ENCODE peak calls at places on chromosomes 3 and 15, in four cellular contexts. Z is CD4-positive, CD25-positive, alpha-beta regulatory T cell; U is thyroid gland; J is CD4-positive, alpha-beta T cell. W is an unnamed sample.

GRCh38 chr3:46947981-46948791 is 28.4 kb downstream of the CCDC12 start:
- DNase-seq in Z (peak; percentile 38), U (peak; percentile 52), J (peak; percentile 63), W (peak; percentile 73)

GRCh38 chr3:108513961-108514360 is 3.6 kb upstream of the MYH15 start:
- DNase-seq in Z (no peak), U (no peak), J (no peak), W (no peak)

GRCh38 chr15:40011303-40011702 is 27.7 kb downstream of the SRP14 start:
- DNase-seq in Z (no peak), U (no peak), J (no peak), W (no peak)

GRCh38 chr3:132135628-132136333 is 101.0 kb upstream of the CPNE4 start:
- DNase-seq in Z (no peak), U (no peak), J (no peak), W (no peak)

GRCh38 chr3:170751083-170751893 is 118.7 kb downstream of the RPL22L1 start:
- DNase-seq in Z (no peak), U (peak; percentile 76), J (no peak), W (no peak)

GRCh38 chr15:91965501-91966180 is 112.1 kb downstream of the SLCO3A1 start:
- DNase-seq in Z (no peak), U (peak; percentile 39), J (no peak), W (no peak)

GRCh38 chr15:71302861-71303410 is 187.7 kb downstream of the THSD4 start:
- DNase-seq in Z (no peak), U (peak; percentile 94), J (no peak), W (no peak)

GRCh38 chr15:40242671-40243070 is 3.8 kb downstream of the PAK6 start:
- DNase-seq in Z (no peak), U (no peak), J (peak; percentile 20), W (no peak)

GRCh38 chr15:57921371-57921770 is 144.1 kb downstream of the ALDH1A2 start:
- DNase-seq in Z (no peak), U (no peak), J (no peak), W (no peak)

GRCh38 chr15:57019496-57020160 is 101.2 kb downstream of the TCF12 start:
- DNase-seq in Z (no peak), U (no peak), J (no peak), W (no peak)

GRCh38 chr15:70752142-70752754 is 11.1 kb downstream of the UACA start:
- DNase-seq in Z (peak; percentile 14), U (peak; percentile 22), J (no peak), W (peak; percentile 7)

GRCh38 chr3:74532446-74532845 is 82.0 kb downstream of the CNTN3 start:
- DNase-seq in Z (no peak), U (no peak), J (no peak), W (no peak)

GRCh38 chr3:192901435-192901834 is 16.2 kb downstream of the MB21D2 start:
- DNase-seq in Z (no peak), U (no peak), J (no peak), W (no peak)

GRCh38 chr3:123282461-123282860 is 80.7 kb downstream of the SEC22A start:
- DNase-seq in Z (no peak), U (no peak), J (no peak), W (no peak)

GRCh38 chr3:23288286-23288685 is 85.2 kb downstream of the UBE2E2 start:
- DNase-seq in Z (no peak), U (no peak), J (no peak), W (no peak)

GRCh38 chr15:70589221-70589620 is 174.1 kb downstream of the UACA start:
- DNase-seq in Z (no peak), U (no peak), J (no peak), W (no peak)

GRCh38 chr3:119279844-119280243 is 14.3 kb upstream of the ARHGAP31 start:
- DNase-seq in Z (no peak), U (no peak), J (no peak), W (no peak)

GRCh38 chr3:11953778-11954177 is 50.4 kb upstream of the SYN2 start:
- DNase-seq in Z (no peak), U (no peak), J (no peak), W (no peak)

GRCh38 chr3:113043686-113044085 is 52.9 kb downstream of the GTPBP8 start:
- DNase-seq in Z (no peak), U (no peak), J (no peak), W (no peak)

GRCh38 chr3:133383175-133383574 is 16.7 kb upstream of the BFSP2 start:
- DNase-seq in Z (no peak), U (no peak), J (no peak), W (no peak)

GRCh38 chr15:33358303-33358702 is 47.5 kb downstream of the RYR3 start:
- DNase-seq in Z (no peak), U (no peak), J (no peak), W (no peak)

GRCh38 chr3:43814461-43814860 is 123.7 kb downstream of the ABHD5 start:
- DNase-seq in Z (no peak), U (no peak), J (no peak), W (no peak)

GRCh38 chr3:161475905-161476304 is 20.7 kb upstream of the OTOL1 start:
- DNase-seq in Z (no peak), U (no peak), J (no peak), W (no peak)

GRCh38 chr3:34449305-34449704 is 650.9 kb downstream of the PDCD6IP start:
- DNase-seq in Z (no peak), U (no peak), J (no peak), W (no peak)
- H3K9me3 ChIP-seq in Z (no peaks in the 10 kb centered on the region), U (no peaks in the 10 kb centered on the region), J (no peaks in the 10 kb centered on the region), W (no peaks in the 10 kb centered on the region)

DNA sequence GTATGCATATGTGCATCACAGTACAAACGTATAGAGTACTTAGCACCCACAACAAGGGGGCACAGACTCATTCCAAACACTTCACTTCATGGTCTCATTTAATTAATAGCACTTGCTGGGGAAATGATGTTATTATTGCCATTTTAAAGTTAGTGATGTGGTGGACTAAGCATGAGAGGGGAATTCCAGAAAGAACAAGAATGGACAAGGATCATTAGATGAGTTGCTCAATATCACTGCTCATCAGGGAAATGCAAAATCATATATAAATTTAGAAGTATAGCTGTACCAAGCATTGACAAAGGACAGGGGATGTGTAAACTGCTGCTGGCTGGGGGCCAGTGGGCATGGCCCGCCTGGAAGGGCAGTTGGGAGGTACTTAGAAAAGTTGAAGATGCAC is 14.7 kb downstream of the PRR20G start:
- DNase-seq in Z (no peak), U (no peak), J (no peak), W (no peak)
- H3K9me3 ChIP-seq in Z (peaks cover 9% of the 10 kb centered on the region), U (no peaks in the 10 kb centered on the region), J (peaks cover 17% of the 10 kb centered on the region), W (peaks cover 4% of the 10 kb centered on the region)

DNA sequence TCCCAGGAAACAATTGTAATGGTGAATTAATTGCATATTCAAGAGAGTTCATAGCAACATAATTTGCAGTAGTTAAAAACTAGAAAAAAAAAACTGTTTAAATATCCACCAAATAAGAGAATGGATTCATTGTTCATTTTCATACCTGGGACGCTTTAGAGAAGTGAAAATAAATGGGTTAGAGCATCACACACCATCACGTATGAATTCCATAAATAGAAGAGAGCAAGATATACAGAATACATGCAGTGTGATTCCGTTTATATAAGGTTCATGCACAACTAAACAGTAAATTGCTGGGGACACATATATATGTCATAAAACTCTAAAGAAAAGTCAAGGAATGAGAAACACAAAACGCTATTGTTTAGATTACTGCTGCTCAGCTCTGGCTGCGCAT is 577.0 kb upstream of the KCNMB2 start:
- DNase-seq in Z (no peak), U (no peak), J (no peak), W (no peak)
- H3K9me3 ChIP-seq in Z (no peaks in the 10 kb centered on the region), U (no peaks in the 10 kb centered on the region), J (no peaks in the 10 kb centered on the region), W (no peaks in the 10 kb centered on the region)

GRCh38 chr3:184593201-184593922 is 31.8 kb downstream of the EPHB3 start:
- DNase-seq in Z (no peak), U (no peak), J (no peak), W (no peak)
- H3K9me3 ChIP-seq in Z (no peaks in the 10 kb centered on the region), U (no peaks in the 10 kb centered on the region), J (no peaks in the 10 kb centered on the region), W (no peaks in the 10 kb centered on the region)

GRCh38 chr3:52839892-52840545 is 5.2 kb upstream of the MUSTN1 start:
- DNase-seq in Z (no peak), U (no peak), J (no peak), W (no peak)
- H3K9me3 ChIP-seq in Z (no peaks in the 10 kb centered on the region), U (no peaks in the 10 kb centered on the region), J (no peaks in the 10 kb centered on the region), W (no peaks in the 10 kb centered on the region)

DNA sequence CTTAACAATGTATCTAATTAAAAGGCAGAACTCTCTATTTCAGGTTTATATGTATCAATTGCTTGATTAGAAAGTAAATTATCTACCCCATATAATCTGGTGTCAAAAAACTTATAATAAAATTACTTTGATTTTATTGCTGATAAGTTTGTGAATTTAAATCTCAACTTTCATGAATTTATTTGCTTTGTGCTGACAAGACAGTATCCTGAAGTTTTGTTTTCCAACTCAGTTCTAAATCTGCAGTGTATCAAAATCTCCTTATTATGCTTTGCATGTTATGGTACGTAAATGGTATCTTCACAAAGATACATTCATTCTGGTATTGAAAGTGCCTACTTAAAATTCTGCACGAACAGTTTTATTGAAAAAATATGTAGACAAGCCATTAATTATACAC is 78.5 kb upstream of the ZNF717 start:
- DNase-seq in Z (no peak), U (no peak), J (no peak), W (no peak)
- H3K9me3 ChIP-seq in Z (no peaks in the 10 kb centered on the region), U (no peaks in the 10 kb centered on the region), J (peaks cover 5% of the 10 kb centered on the region), W (no peaks in the 10 kb centered on the region)

GRCh38 chr3:53091011-53091410 is 39.2 kb downstream of the RFT1 start:
- DNase-seq in Z (no peak), U (no peak), J (no peak), W (no peak)
- H3K9me3 ChIP-seq in Z (no peaks in the 10 kb centered on the region), U (no peaks in the 10 kb centered on the region), J (no peaks in the 10 kb centered on the region), W (no peaks in the 10 kb centered on the region)

DNA sequence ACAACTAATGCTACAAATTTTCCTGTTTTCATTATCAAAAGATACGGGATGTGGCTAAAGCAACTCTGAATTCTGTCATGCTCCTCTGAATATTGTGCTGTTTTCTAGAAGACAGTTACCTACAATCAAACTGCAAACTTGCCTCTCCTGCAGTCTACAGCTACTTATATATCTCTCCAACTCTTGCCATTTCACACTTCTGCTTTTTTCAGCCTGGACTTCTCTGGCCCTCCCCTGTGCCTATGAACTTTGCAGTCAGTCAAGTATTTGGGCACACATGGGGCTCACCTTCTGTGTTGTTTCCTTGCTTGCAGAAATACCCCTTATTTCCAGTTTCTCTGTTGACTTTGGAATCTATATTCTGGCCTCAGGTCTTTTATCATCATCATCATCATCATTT is 575.6 kb downstream of the GRM7 start:
- DNase-seq in Z (no peak), U (no peak), J (no peak), W (no peak)
- H3K9me3 ChIP-seq in Z (peaks cover 3% of the 10 kb centered on the region), U (no peaks in the 10 kb centered on the region), J (no peaks in the 10 kb centered on the region), W (no peaks in the 10 kb centered on the region)

GRCh38 chr3:139418144-139418543 is 28.7 kb upstream of the COPB2 start:
- DNase-seq in Z (no peak), U (no peak), J (no peak), W (no peak)

GRCh38 chr3:139421034-139421433 is 31.6 kb upstream of the COPB2 start:
- DNase-seq in Z (no peak), U (no peak), J (no peak), W (no peak)

GRCh38 chr3:139414608-139415224 is 25.3 kb upstream of the COPB2 start:
- DNase-seq in Z (no peak), U (no peak), J (no peak), W (no peak)

GRCh38 chr3:139421459-139421858 is 32.0 kb upstream of the COPB2 start:
- DNase-seq in Z (no peak), U (no peak), J (no peak), W (no peak)

GRCh38 chr3:139416275-139416674 is 26.8 kb upstream of the COPB2 start:
- DNase-seq in Z (no peak), U (no peak), J (no peak), W (no peak)
- H3K9me3 ChIP-seq in Z (peaks cover 17% of the 10 kb centered on the region), U (no peaks in the 10 kb centered on the region), J (peaks cover 30% of the 10 kb centered on the region), W (no peaks in the 10 kb centered on the region)

W was measured in CD4-positive, alpha-beta memory T cell.